ENCODE peak calls at places on chromosomes 7 and 10, in nine cellular contexts. One of them, this sample, is unnamed.

GRCh38 chr7:150937848-150938561 is 40.1 kb downstream of the KCNH2 start:
- DNase-seq in cardiac septum: peak; percentile 73
- DNase-seq in effector memory CD8-positive, alpha-beta T cell: no peak
- DNase-seq in GM12892: no peak
- DNase-seq in NCI-H2171: no peak
- DNase-seq in cardiac muscle cell: peak; percentile 64
- DNase-seq in stimulated activated CD8-positive, alpha-beta memory T cell treated with anti-CD3 and anti-CD28 coated beads, Interleukin-4, amount 100 ng/mL, for 1 hour: no peak
- DNase-seq in CD4-positive, alpha-beta T cell: peak; percentile 20
- DNase-seq in amniotic stem cell: no peak
- DNase-seq in this sample: no peak

GRCh38 chr10:12780634-12781601 is 220.6 kb downstream of the CCDC3 start:
- DNase-seq in cardiac septum: no peak
- DNase-seq in effector memory CD8-positive, alpha-beta T cell: no peak
- DNase-seq in GM12892: no peak
- DNase-seq in NCI-H2171: no peak
- DNase-seq in cardiac muscle cell: peak; percentile 48
- DNase-seq in stimulated activated CD8-positive, alpha-beta memory T cell treated with anti-CD3 and anti-CD28 coated beads, Interleukin-4, amount 100 ng/mL, for 1 hour: no peak
- DNase-seq in CD4-positive, alpha-beta T cell: no peak
- DNase-seq in amniotic stem cell: no peak
- DNase-seq in this sample: no peak

GRCh38 chr10:33386926-33387325 is 52.5 kb upstream of the NRP1 start:
- DNase-seq in cardiac septum: no peak
- DNase-seq in effector memory CD8-positive, alpha-beta T cell: no peak
- DNase-seq in GM12892: no peak
- DNase-seq in NCI-H2171: no peak
- DNase-seq in cardiac muscle cell: peak; percentile 83
- DNase-seq in stimulated activated CD8-positive, alpha-beta memory T cell treated with anti-CD3 and anti-CD28 coated beads, Interleukin-4, amount 100 ng/mL, for 1 hour: no peak
- DNase-seq in CD4-positive, alpha-beta T cell: no peak
- DNase-seq in amniotic stem cell: no peak
- DNase-seq in this sample: no peak

GRCh38 chr7:1672851-1673486 is 2.9 kb downstream of the ELFN1 start:
- DNase-seq in cardiac septum: peak; percentile 44
- DNase-seq in effector memory CD8-positive, alpha-beta T cell: no peak
- DNase-seq in GM12892: no peak
- DNase-seq in NCI-H2171: no peak
- DNase-seq in cardiac muscle cell: no peak
- DNase-seq in stimulated activated CD8-positive, alpha-beta memory T cell treated with anti-CD3 and anti-CD28 coated beads, Interleukin-4, amount 100 ng/mL, for 1 hour: no peak
- DNase-seq in CD4-positive, alpha-beta T cell: no peak
- DNase-seq in amniotic stem cell: no peak
- DNase-seq in this sample: no peak

GRCh38 chr10:43437141-43437860 is 390 bp downstream of the ZNF487 start:
- DNase-seq in cardiac septum: no peak
- DNase-seq in effector memory CD8-positive, alpha-beta T cell: no peak
- DNase-seq in GM12892: no peak
- DNase-seq in NCI-H2171: no peak
- DNase-seq in cardiac muscle cell: peak; percentile 13
- DNase-seq in stimulated activated CD8-positive, alpha-beta memory T cell treated with anti-CD3 and anti-CD28 coated beads, Interleukin-4, amount 100 ng/mL, for 1 hour: no peak
- DNase-seq in CD4-positive, alpha-beta T cell: no peak
- DNase-seq in amniotic stem cell: no peak
- DNase-seq in this sample: no peak

GRCh38 chr7:119720541-119720940 is 552.4 kb upstream of the KCND2 start:
- DNase-seq in cardiac septum: no peak
- DNase-seq in effector memory CD8-positive, alpha-beta T cell: no peak
- DNase-seq in GM12892: no peak
- DNase-seq in NCI-H2171: no peak
- DNase-seq in cardiac muscle cell: peak; percentile 86
- DNase-seq in stimulated activated CD8-positive, alpha-beta memory T cell treated with anti-CD3 and anti-CD28 coated beads, Interleukin-4, amount 100 ng/mL, for 1 hour: no peak
- DNase-seq in CD4-positive, alpha-beta T cell: no peak
- DNase-seq in amniotic stem cell: peak; percentile 84
- DNase-seq in this sample: peak; percentile 63

GRCh38 chr7:33792547-33793105 is 112.7 kb upstream of the BMPER start:
- DNase-seq in cardiac septum: no peak
- DNase-seq in effector memory CD8-positive, alpha-beta T cell: no peak
- DNase-seq in GM12892: no peak
- DNase-seq in NCI-H2171: peak; percentile 18
- DNase-seq in cardiac muscle cell: no peak
- DNase-seq in stimulated activated CD8-positive, alpha-beta memory T cell treated with anti-CD3 and anti-CD28 coated beads, Interleukin-4, amount 100 ng/mL, for 1 hour: no peak
- DNase-seq in CD4-positive, alpha-beta T cell: no peak
- DNase-seq in amniotic stem cell: no peak
- DNase-seq in this sample: no peak

GRCh38 chr10:95406651-95407280 is 116.0 kb upstream of the PDLIM1 start:
- DNase-seq in cardiac septum: peak; percentile 91
- DNase-seq in effector memory CD8-positive, alpha-beta T cell: no peak
- DNase-seq in GM12892: no peak
- DNase-seq in NCI-H2171: peak; percentile 41
- DNase-seq in cardiac muscle cell: peak; percentile 14
- DNase-seq in stimulated activated CD8-positive, alpha-beta memory T cell treated with anti-CD3 and anti-CD28 coated beads, Interleukin-4, amount 100 ng/mL, for 1 hour: no peak
- DNase-seq in CD4-positive, alpha-beta T cell: no peak
- DNase-seq in amniotic stem cell: no peak
- DNase-seq in this sample: no peak

GRCh38 chr10:126738001-126738400 is 67.5 kb upstream of the C10orf90 start:
- DNase-seq in cardiac septum: no peak
- DNase-seq in effector memory CD8-positive, alpha-beta T cell: no peak
- DNase-seq in GM12892: no peak
- DNase-seq in NCI-H2171: no peak
- DNase-seq in cardiac muscle cell: no peak
- DNase-seq in stimulated activated CD8-positive, alpha-beta memory T cell treated with anti-CD3 and anti-CD28 coated beads, Interleukin-4, amount 100 ng/mL, for 1 hour: no peak
- DNase-seq in CD4-positive, alpha-beta T cell: no peak
- DNase-seq in amniotic stem cell: no peak
- DNase-seq in this sample: no peak

GRCh38 chr10:48446785-48447184 is 140.3 kb downstream of the MAPK8 start:
- DNase-seq in cardiac septum: peak; percentile 57
- DNase-seq in effector memory CD8-positive, alpha-beta T cell: no peak
- DNase-seq in GM12892: no peak
- DNase-seq in NCI-H2171: no peak
- DNase-seq in cardiac muscle cell: no peak
- DNase-seq in stimulated activated CD8-positive, alpha-beta memory T cell treated with anti-CD3 and anti-CD28 coated beads, Interleukin-4, amount 100 ng/mL, for 1 hour: no peak
- DNase-seq in CD4-positive, alpha-beta T cell: no peak
- DNase-seq in amniotic stem cell: no peak
- DNase-seq in this sample: no peak

GRCh38 chr10:59508296-59508695 is 145.9 kb upstream of the FAM13C start:
- DNase-seq in cardiac septum: no peak
- DNase-seq in effector memory CD8-positive, alpha-beta T cell: no peak
- DNase-seq in GM12892: no peak
- DNase-seq in NCI-H2171: no peak
- DNase-seq in cardiac muscle cell: no peak
- DNase-seq in stimulated activated CD8-positive, alpha-beta memory T cell treated with anti-CD3 and anti-CD28 coated beads, Interleukin-4, amount 100 ng/mL, for 1 hour: no peak
- DNase-seq in CD4-positive, alpha-beta T cell: no peak
- DNase-seq in amniotic stem cell: no peak
- DNase-seq in this sample: no peak

GRCh38 chr10:52805414-52806285 is 33.1 kb upstream of the MBL2 start:
- DNase-seq in cardiac septum: no peak
- DNase-seq in effector memory CD8-positive, alpha-beta T cell: no peak
- DNase-seq in GM12892: no peak
- DNase-seq in NCI-H2171: no peak
- DNase-seq in cardiac muscle cell: no peak
- DNase-seq in stimulated activated CD8-positive, alpha-beta memory T cell treated with anti-CD3 and anti-CD28 coated beads, Interleukin-4, amount 100 ng/mL, for 1 hour: no peak
- DNase-seq in CD4-positive, alpha-beta T cell: no peak
- DNase-seq in amniotic stem cell: no peak
- DNase-seq in this sample: no peak

GRCh38 chr7:16753932-16754571 is 497 bp downstream of the TSPAN13 start:
- DNase-seq in cardiac septum: no peak
- DNase-seq in effector memory CD8-positive, alpha-beta T cell: no peak
- DNase-seq in GM12892: no peak
- DNase-seq in NCI-H2171: peak; percentile 48
- DNase-seq in cardiac muscle cell: peak; percentile 44
- DNase-seq in stimulated activated CD8-positive, alpha-beta memory T cell treated with anti-CD3 and anti-CD28 coated beads, Interleukin-4, amount 100 ng/mL, for 1 hour: no peak
- DNase-seq in CD4-positive, alpha-beta T cell: no peak
- DNase-seq in amniotic stem cell: no peak
- DNase-seq in this sample: no peak

GRCh38 chr7:76338298-76339084 is 20.3 kb downstream of the YWHAG start:
- DNase-seq in cardiac septum: no peak
- DNase-seq in effector memory CD8-positive, alpha-beta T cell: no peak
- DNase-seq in GM12892: no peak
- DNase-seq in NCI-H2171: no peak
- DNase-seq in cardiac muscle cell: no peak
- DNase-seq in stimulated activated CD8-positive, alpha-beta memory T cell treated with anti-CD3 and anti-CD28 coated beads, Interleukin-4, amount 100 ng/mL, for 1 hour: no peak
- DNase-seq in CD4-positive, alpha-beta T cell: no peak
- DNase-seq in amniotic stem cell: no peak
- DNase-seq in this sample: no peak

GRCh38 chr10:11851910-11852309 is 28.8 kb downstream of the PROSER2 start:
- DNase-seq in cardiac septum: no peak
- DNase-seq in effector memory CD8-positive, alpha-beta T cell: no peak
- DNase-seq in GM12892: no peak
- DNase-seq in NCI-H2171: no peak
- DNase-seq in cardiac muscle cell: no peak
- DNase-seq in stimulated activated CD8-positive, alpha-beta memory T cell treated with anti-CD3 and anti-CD28 coated beads, Interleukin-4, amount 100 ng/mL, for 1 hour: no peak
- DNase-seq in CD4-positive, alpha-beta T cell: no peak
- DNase-seq in amniotic stem cell: no peak
- DNase-seq in this sample: no peak

GRCh38 chr10:55500931-55501559 is 700.0 kb upstream of the PCDH15 start:
- DNase-seq in cardiac septum: no peak
- DNase-seq in effector memory CD8-positive, alpha-beta T cell: no peak
- DNase-seq in GM12892: no peak
- DNase-seq in NCI-H2171: no peak
- DNase-seq in cardiac muscle cell: peak; percentile 9
- DNase-seq in stimulated activated CD8-positive, alpha-beta memory T cell treated with anti-CD3 and anti-CD28 coated beads, Interleukin-4, amount 100 ng/mL, for 1 hour: no peak
- DNase-seq in CD4-positive, alpha-beta T cell: no peak
- DNase-seq in amniotic stem cell: no peak
- DNase-seq in this sample: no peak

GRCh38 chr7:142025896-142026295 is 30.2 kb downstream of the MGAM start:
- DNase-seq in cardiac septum: no peak
- DNase-seq in effector memory CD8-positive, alpha-beta T cell: no peak
- DNase-seq in GM12892: no peak
- DNase-seq in NCI-H2171: no peak
- DNase-seq in cardiac muscle cell: no peak
- DNase-seq in stimulated activated CD8-positive, alpha-beta memory T cell treated with anti-CD3 and anti-CD28 coated beads, Interleukin-4, amount 100 ng/mL, for 1 hour: no peak
- DNase-seq in CD4-positive, alpha-beta T cell: no peak
- DNase-seq in amniotic stem cell: no peak
- DNase-seq in this sample: no peak

GRCh38 chr7:46989247-46989646 is 592.7 kb downstream of the TNS3 start:
- DNase-seq in cardiac septum: no peak
- DNase-seq in effector memory CD8-positive, alpha-beta T cell: no peak
- DNase-seq in GM12892: no peak
- DNase-seq in NCI-H2171: no peak
- DNase-seq in cardiac muscle cell: peak; percentile 30
- DNase-seq in stimulated activated CD8-positive, alpha-beta memory T cell treated with anti-CD3 and anti-CD28 coated beads, Interleukin-4, amount 100 ng/mL, for 1 hour: no peak
- DNase-seq in CD4-positive, alpha-beta T cell: no peak
- DNase-seq in amniotic stem cell: no peak
- DNase-seq in this sample: no peak

GRCh38 chr7:98870071-98870651 is 347 bp upstream of the TMEM130 start:
- DNase-seq in cardiac septum: no peak
- DNase-seq in effector memory CD8-positive, alpha-beta T cell: peak; percentile 37
- DNase-seq in GM12892: peak; percentile 51
- DNase-seq in NCI-H2171: peak; percentile 98
- DNase-seq in cardiac muscle cell: peak; percentile 47
- DNase-seq in stimulated activated CD8-positive, alpha-beta memory T cell treated with anti-CD3 and anti-CD28 coated beads, Interleukin-4, amount 100 ng/mL, for 1 hour: peak; percentile 37
- DNase-seq in CD4-positive, alpha-beta T cell: peak; percentile 20
- DNase-seq in amniotic stem cell: peak; percentile 49
- DNase-seq in this sample: no peak

GRCh38 chr10:71158251-71158650 is 54.1 kb upstream of the UNC5B start:
- DNase-seq in cardiac septum: no peak
- DNase-seq in effector memory CD8-positive, alpha-beta T cell: no peak
- DNase-seq in GM12892: no peak
- DNase-seq in NCI-H2171: no peak
- DNase-seq in cardiac muscle cell: no peak
- DNase-seq in stimulated activated CD8-positive, alpha-beta memory T cell treated with anti-CD3 and anti-CD28 coated beads, Interleukin-4, amount 100 ng/mL, for 1 hour: no peak
- DNase-seq in CD4-positive, alpha-beta T cell: no peak
- DNase-seq in amniotic stem cell: no peak
- DNase-seq in this sample: no peak

GRCh38 chr7:158391141-158391540 is 196.5 kb downstream of the PTPRN2 start:
- DNase-seq in cardiac septum: no peak
- DNase-seq in effector memory CD8-positive, alpha-beta T cell: no peak
- DNase-seq in GM12892: no peak
- DNase-seq in NCI-H2171: no peak
- DNase-seq in cardiac muscle cell: no peak
- DNase-seq in stimulated activated CD8-positive, alpha-beta memory T cell treated with anti-CD3 and anti-CD28 coated beads, Interleukin-4, amount 100 ng/mL, for 1 hour: no peak
- DNase-seq in CD4-positive, alpha-beta T cell: no peak
- DNase-seq in amniotic stem cell: no peak
- DNase-seq in this sample: no peak

GRCh38 chr7:11021468-11021867 is 47.8 kb downstream of the PHF14 start:
- DNase-seq in cardiac septum: no peak
- DNase-seq in effector memory CD8-positive, alpha-beta T cell: no peak
- DNase-seq in GM12892: no peak
- DNase-seq in NCI-H2171: peak; percentile 13
- DNase-seq in cardiac muscle cell: no peak
- DNase-seq in stimulated activated CD8-positive, alpha-beta memory T cell treated with anti-CD3 and anti-CD28 coated beads, Interleukin-4, amount 100 ng/mL, for 1 hour: no peak
- DNase-seq in CD4-positive, alpha-beta T cell: no peak
- DNase-seq in amniotic stem cell: no peak
- DNase-seq in this sample: no peak